ENCODE peak calls at places on chromosomes 6 and 20, in four cellular contexts. L, F, M and S are unnamed samples.

GRCh38 chr6:112222111-112222726 is 32.1 kb downstream of the LAMA4 start:
- DNase-seq in L (no peak), F (peak; percentile 74), M (no peak), S (no peak)

GRCh38 chr6:95589067-95589466 is 11.7 kb downstream of the MANEA start:
- DNase-seq in L (no peak), F (no peak), M (no peak), S (no peak)

GRCh38 chr6:152318278-152318677 is 318.9 kb downstream of the SYNE1 start:
- DNase-seq in L (no peak), F (peak; percentile 10), M (no peak), S (no peak)

GRCh38 chr20:8246153-8246552 is 114.1 kb downstream of the PLCB1 start:
- DNase-seq in L (no peak), F (no peak), M (no peak), S (no peak)

GRCh38 chr6:32943864-32944263 is 3.0 kb upstream of the HLA-DMB start:
- DNase-seq in L (no peak), F (no peak), M (no peak), S (no peak)

GRCh38 chr6:148926478-148926877 is 179.6 kb downstream of the UST start:
- DNase-seq in L (no peak), F (no peak), M (no peak), S (no peak)

GRCh38 chr20:15342987-15343639 is 1005.7 kb upstream of the FLRT3 start:
- DNase-seq in L (no peak), F (no peak), M (no peak), S (no peak)

GRCh38 chr6:126198581-126198980 is 141.3 kb upstream of the CENPW start:
- DNase-seq in L (no peak), F (no peak), M (no peak), S (no peak)

GRCh38 chr6:17466707-17467106 is 73.3 kb downstream of the CAP2 start:
- DNase-seq in L (no peak), F (no peak), M (no peak), S (no peak)
- H3K4me1 ChIP-seq in L (peaks cover 20% of the 10 kb centered on the region), F (no peaks in the 10 kb centered on the region), M (peaks cover 14% of the 10 kb centered on the region), S (no peaks in the 10 kb centered on the region)

GRCh38 chr20:43682446-43682845 is 15.5 kb downstream of the MYBL2 start:
- DNase-seq in L (no peak), F (no peak), M (no peak), S (no peak)
- H3K4me1 ChIP-seq in L (no peaks in the 10 kb centered on the region), F (no peaks in the 10 kb centered on the region), M (no peaks in the 10 kb centered on the region), S (no peaks in the 10 kb centered on the region)

DNA sequence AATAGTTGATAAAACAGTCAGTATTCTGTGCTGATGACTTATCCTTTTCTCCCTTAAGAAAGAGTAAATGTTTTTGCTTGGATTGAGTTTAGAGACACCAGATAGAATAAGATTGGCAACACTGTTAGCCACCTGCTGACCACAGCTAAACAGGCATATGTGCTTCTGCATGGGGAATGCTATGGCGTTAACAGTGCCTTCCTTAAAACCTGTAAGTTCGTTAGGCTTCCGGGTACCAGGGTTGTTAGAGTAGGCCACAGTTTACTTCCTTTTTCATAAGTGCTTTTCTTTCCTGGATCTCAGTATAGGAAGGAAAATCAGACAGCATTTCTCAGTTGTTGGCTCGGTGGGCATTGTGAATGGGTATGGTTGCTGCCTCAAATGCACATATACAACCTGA is 22.8 kb downstream of the TOP1 start:
- DNase-seq in L (no peak), F (no peak), M (no peak), S (peak; percentile 46)
- H3K4me1 ChIP-seq in L (peaks cover 100% of the 10 kb centered on the region), F (peaks cover 68% of the 10 kb centered on the region), M (peaks cover 95% of the 10 kb centered on the region), S (peaks cover 82% of the 10 kb centered on the region)

GRCh38 chr20:35768731-35769664 is 2.8 kb upstream of the PHF20 start:
- DNase-seq in L (peak; percentile 96), F (peak; percentile 98), M (peak; percentile 95), S (peak; percentile 83)

GRCh38 chr20:35771367-35771688 is 487 bp upstream of the PHF20 start:
- DNase-seq in L (no peak), F (no peak), M (no peak), S (no peak)

GRCh38 chr20:35771689-35772562 is at the start of gene PHF20:
- DNase-seq in L (peak; percentile 100), F (peak; percentile 99), M (peak; percentile 100), S (peak; percentile 100)

GRCh38 chr20:35773154-35773751 is 1.4 kb downstream of the PHF20 start:
- DNase-seq in L (no peak), F (peak; percentile 52), M (no peak), S (no peak)

GRCh38 chr20:35772563-35773058 is 796 bp downstream of the PHF20 start:
- DNase-seq in L (no peak), F (no peak), M (no peak), S (no peak)
- H3K4me1 ChIP-seq in L (peaks cover 90% of the 10 kb centered on the region), F (peaks cover 23% of the 10 kb centered on the region), M (peaks cover 76% of the 10 kb centered on the region), S (peaks cover 38% of the 10 kb centered on the region)

DNA sequence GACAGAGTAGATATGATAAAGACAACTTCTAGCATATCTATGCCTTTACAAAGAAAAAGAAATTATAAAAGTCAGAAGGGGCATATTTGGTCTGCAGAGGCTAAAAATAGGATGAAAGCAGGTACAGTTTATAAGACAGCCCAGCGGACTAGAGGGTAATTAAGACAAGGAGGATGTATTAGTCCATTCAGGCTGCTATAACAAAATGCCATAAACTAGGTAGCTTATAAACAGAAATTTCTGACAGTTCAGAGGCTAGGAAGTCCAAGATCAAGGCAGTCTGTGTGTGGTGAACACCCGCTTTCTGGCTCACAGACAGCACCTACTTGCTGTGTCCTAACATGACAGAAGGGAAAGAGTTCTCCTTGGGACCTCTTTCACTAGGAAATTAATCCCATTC is 5.7 kb downstream of the HBS1L start:
- DNase-seq in L (no peak), F (no peak), M (no peak), S (no peak)
- H3K4me1 ChIP-seq in L (peaks cover 34% of the 10 kb centered on the region), F (peaks cover 10% of the 10 kb centered on the region), M (peaks cover 36% of the 10 kb centered on the region), S (peaks cover 7% of the 10 kb centered on the region)